ENCODE peak calls at places on chromosomes 1 and 21, in ten cellular contexts. D, Q, R, O, A, P, J, F, Z and M are unnamed samples.

GRCh38 chr1:98325646-98326441 is 335.7 kb upstream of the SNX7 start:
- DNase-seq in D (no peak), Q (no peak), R (no peak), O (peak), A (no peak), P (no peak), J (peak), F (peak), Z (no peak), M (no peak)

GRCh38 chr21:36010801-36011200 is 49.5 kb downstream of the SETD4 start:
- DNase-seq in D (no peak), Q (no peak), R (no peak), O (no peak), A (no peak), P (no peak), J (no peak), F (no peak), Z (no peak), M (no peak)

GRCh38 chr1:247415423-247416361 is at the start of gene NLRP3:
- DNase-seq in D (peak), Q (no peak), R (no peak), O (peak), A (peak), P (no peak), J (peak), F (no peak), Z (peak), M (peak)

GRCh38 chr21:29638761-29639327 is 301.0 kb downstream of the GRIK1 start:
- DNase-seq in D (no peak), Q (no peak), R (no peak), O (no peak), A (no peak), P (no peak), J (no peak), F (no peak), Z (no peak), M (no peak)

GRCh38 chr1:1282998-1283397 is 2.8 kb downstream of the SCNN1D start:
- DNase-seq in D (no peak), Q (no peak), R (no peak), O (peak), A (no peak), P (no peak), J (no peak), F (peak), Z (no peak), M (no peak)

GRCh38 chr21:42595281-42596187 is 57.9 kb upstream of the PDE9A start:
- DNase-seq in D (no peak), Q (no peak), R (no peak), O (no peak), A (no peak), P (no peak), J (no peak), F (no peak), Z (no peak), M (no peak)

GRCh38 chr1:24003331-24003972 is 23.3 kb upstream of the SRSF10 start:
- DNase-seq in D (no peak), Q (no peak), R (no peak), O (peak), A (no peak), P (no peak), J (no peak), F (peak), Z (no peak), M (no peak)

GRCh38 chr1:223831755-223832636 is 13.8 kb downstream of the TP53BP2 start:
- DNase-seq in D (no peak), Q (no peak), R (no peak), O (peak), A (no peak), P (no peak), J (no peak), F (peak), Z (no peak), M (no peak)

GRCh38 chr1:172556461-172556860 is 23.5 kb downstream of the SUCO start:
- DNase-seq in D (no peak), Q (no peak), R (no peak), O (no peak), A (no peak), P (no peak), J (no peak), F (no peak), Z (no peak), M (no peak)

GRCh38 chr1:4468804-4469514 is 185.4 kb upstream of the AJAP1 start:
- DNase-seq in D (no peak), Q (no peak), R (no peak), O (no peak), A (no peak), P (no peak), J (no peak), F (no peak), Z (no peak), M (no peak)

GRCh38 chr1:74314438-74314837 is 79.3 kb downstream of the TNNI3K start:
- DNase-seq in D (no peak), Q (no peak), R (no peak), O (no peak), A (no peak), P (no peak), J (no peak), F (no peak), Z (no peak), M (no peak)

GRCh38 chr1:209368864-209369598 is 214.5 kb upstream of the CAMK1G start:
- DNase-seq in D (no peak), Q (no peak), R (no peak), O (peak), A (no peak), P (no peak), J (no peak), F (peak), Z (no peak), M (no peak)

GRCh38 chr1:25922064-25922632 is 15.9 kb upstream of the STMN1 start:
- DNase-seq in D (no peak), Q (no peak), R (no peak), O (no peak), A (no peak), P (no peak), J (no peak), F (no peak), Z (no peak), M (no peak)

GRCh38 chr1:107499139-107499744 is 358.4 kb downstream of the NTNG1 start:
- DNase-seq in D (no peak), Q (no peak), R (no peak), O (no peak), A (no peak), P (no peak), J (no peak), F (no peak), Z (no peak), M (no peak)

GRCh38 chr1:5911871-5912271 is 80.4 kb downstream of the NPHP4 start:
- DNase-seq in D (no peak), Q (no peak), R (no peak), O (no peak), A (no peak), P (peak), J (no peak), F (no peak), Z (no peak), M (no peak)

GRCh38 chr1:41365772-41366427 is 4.7 kb downstream of the FOXO6 start:
- DNase-seq in D (peak), Q (peak), R (peak), O (no peak), A (no peak), P (no peak), J (no peak), F (no peak), Z (no peak), M (peak)

GRCh38 chr1:206909167-206909882 is 12.1 kb downstream of the IL24 start:
- DNase-seq in D (peak), Q (peak), R (peak), O (no peak), A (no peak), P (peak), J (no peak), F (peak), Z (no peak), M (peak)

GRCh38 chr1:56877973-56878372 is 23.4 kb downstream of the C8A start:
- DNase-seq in D (no peak), Q (no peak), R (no peak), O (peak), A (no peak), P (no peak), J (no peak), F (peak), Z (no peak), M (no peak)

GRCh38 chr1:156502396-156502748 is 1.8 kb upstream of the MEF2D start:
- DNase-seq in D (no peak), Q (no peak), R (no peak), O (no peak), A (no peak), P (no peak), J (no peak), F (peak), Z (no peak), M (no peak)

GRCh38 chr1:201036188-201036834 is 12.8 kb upstream of the KIF21B start:
- DNase-seq in D (no peak), Q (peak), R (no peak), O (no peak), A (no peak), P (no peak), J (no peak), F (no peak), Z (no peak), M (no peak)

GRCh38 chr1:22447581-22448215 is 4.0 kb upstream of the ZBTB40 start:
- DNase-seq in D (no peak), Q (no peak), R (no peak), O (peak), A (no peak), P (no peak), J (no peak), F (peak), Z (no peak), M (peak)

GRCh38 chr1:211319892-211320291 is 6.7 kb upstream of the TRAF5 start:
- DNase-seq in D (no peak), Q (no peak), R (no peak), O (no peak), A (no peak), P (no peak), J (no peak), F (no peak), Z (no peak), M (no peak)

GRCh38 chr1:99919221-99919620 is 50.6 kb upstream of the SLC35A3 start:
- DNase-seq in D (no peak), Q (no peak), R (no peak), O (no peak), A (no peak), P (no peak), J (no peak), F (peak), Z (no peak), M (no peak)

GRCh38 chr21:27246741-27247140 is 279.9 kb upstream of the ADAMTS5 start:
- DNase-seq in D (no peak), Q (no peak), R (no peak), O (peak), A (no peak), P (no peak), J (no peak), F (peak), Z (no peak), M (no peak)

GRCh38 chr1:21532496-21532895 is 23.3 kb downstream of the ALPL start:
- DNase-seq in D (no peak), Q (no peak), R (no peak), O (no peak), A (no peak), P (no peak), J (no peak), F (no peak), Z (no peak), M (no peak)

GRCh38 chr1:228650141-228650540 is 85.1 kb upstream of the RHOU start:
- DNase-seq in D (no peak), Q (no peak), R (no peak), O (no peak), A (no peak), P (peak), J (no peak), F (no peak), Z (no peak), M (no peak)

GRCh38 chr1:98556521-98557158 is 104.9 kb upstream of the SNX7 start:
- DNase-seq in D (no peak), Q (no peak), R (peak), O (peak), A (no peak), P (no peak), J (no peak), F (peak), Z (no peak), M (no peak)

GRCh38 chr1:209883341-209883971 is 54.6 kb upstream of the SYT14 start:
- DNase-seq in D (no peak), Q (no peak), R (no peak), O (peak), A (no peak), P (no peak), J (no peak), F (peak), Z (no peak), M (no peak)

GRCh38 chr21:16372546-16372945 is 642.8 kb downstream of the USP25 start:
- DNase-seq in D (no peak), Q (no peak), R (no peak), O (no peak), A (no peak), P (no peak), J (no peak), F (peak), Z (no peak), M (no peak)

GRCh38 chr1:157252473-157252872 is 114.3 kb upstream of the ETV3 start:
- DNase-seq in D (no peak), Q (no peak), R (no peak), O (no peak), A (no peak), P (no peak), J (no peak), F (peak), Z (no peak), M (no peak)

GRCh38 chr1:231866392-231867331 is 240.1 kb downstream of the DISC1 start:
- DNase-seq in D (peak), Q (peak), R (peak), O (peak), A (peak), P (peak), J (peak), F (peak), Z (peak), M (peak)

GRCh38 chr1:56120021-56120420 is 459.3 kb downstream of the PLPP3 start:
- DNase-seq in D (no peak), Q (no peak), R (no peak), O (peak), A (no peak), P (no peak), J (no peak), F (peak), Z (no peak), M (no peak)

GRCh38 chr1:170716835-170717429 is 53.0 kb downstream of the PRRX1 start:
- DNase-seq in D (no peak), Q (no peak), R (no peak), O (no peak), A (no peak), P (no peak), J (no peak), F (no peak), Z (no peak), M (no peak)

GRCh38 chr1:24493785-24494184 is 8.9 kb upstream of the RCAN3 start:
- DNase-seq in D (no peak), Q (no peak), R (no peak), O (no peak), A (no peak), P (no peak), J (no peak), F (no peak), Z (no peak), M (no peak)